ENCODE peak calls at places on chromosome 10, in six cellular contexts. D, Y, K, T, S and W are unnamed samples.

GRCh38 chr10:8061274-8062211 is 7.1 kb downstream of the GATA3 start:
- DNase-seq in S (no peak), K (no peak), T (no peak), Y (no peak), D (peak), W (no peak)

GRCh38 chr10:86254526-86255174 is 111.9 kb downstream of the GRID1 start:
- DNase-seq in T (no peak), K (peak), Y (no peak), D (no peak), S (peak), W (no peak)

GRCh38 chr10:75542902-75543301 is 111.5 kb downstream of the LRMDA start:
- DNase-seq in K (peak), Y (peak), T (peak), S (no peak), D (no peak), W (peak)

GRCh38 chr10:30637881-30638467 is 8.4 kb upstream of the LYZL2 start:
- DNase-seq in K (no peak), S (no peak), T (peak), D (no peak), Y (peak), W (peak)

GRCh38 chr10:127122831-127123230 is 73.6 kb downstream of the INSYN2A start:
- DNase-seq in D (no peak), Y (no peak), S (no peak), T (no peak), K (no peak), W (no peak)

GRCh38 chr10:32263300-32263699 is 83.7 kb downstream of the EPC1 start:
- DNase-seq in D (no peak), K (no peak), S (no peak), T (no peak), Y (no peak), W (no peak)

GRCh38 chr10:66941491-66941890 is 15.7 kb downstream of the LRRTM3 start:
- DNase-seq in Y (no peak), S (no peak), D (no peak), T (no peak), K (peak), W (no peak)

GRCh38 chr10:22682237-22683192 is 31.9 kb downstream of the PIP4K2A start:
- DNase-seq in T (peak), K (no peak), S (no peak), D (no peak), Y (no peak), W (peak)

GRCh38 chr10:11337516-11337915 is 273.9 kb downstream of the USP6NL start:
- DNase-seq in Y (no peak), D (no peak), S (peak), T (no peak), K (peak), W (no peak)

GRCh38 chr10:31612082-31612481 is 293.1 kb downstream of the ZEB1 start:
- DNase-seq in T (no peak), K (no peak), Y (no peak), D (no peak), S (no peak), W (no peak)

GRCh38 chr10:62814901-62815372 is 1.2 kb downstream of the EGR2 start:
- DNase-seq in S (peak), T (no peak), Y (no peak), D (no peak), K (no peak), W (no peak)

GRCh38 chr10:62056219-62056618 is 154.7 kb downstream of the ARID5B start:
- DNase-seq in S (no peak), K (no peak), Y (no peak), D (no peak), T (no peak), W (no peak)

GRCh38 chr10:131973160-131973951 is 8.4 kb downstream of the BNIP3 start:
- DNase-seq in Y (no peak), D (no peak), K (no peak), S (no peak), T (no peak), W (no peak)